ENCODE peak calls at places on chromosomes 1 and 21, in seven cellular contexts. X is HCT116, E is brain microvascular endothelial cell, R is RWPE2, B is esophagus muscularis mucosa, D is tibial nerve, T is heart right ventricle. Z is an unnamed sample. For H3K27me3, the result is how much of the 10 kb centered on the place peaks cover.

GRCh38 chr21:31354122-31354521 is 10.1 kb upstream of the TIAM1 start:
- DNase-seq in E (no peak), D (no peak), R (no peak), X (peak), T (no peak), B (no peak), Z (no peak)

GRCh38 chr1:53804791-53805505 is 33.1 kb downstream of the NDC1 start:
- DNase-seq in B (no peak), D (no peak), E (no peak), X (no peak), T (no peak), R (no peak), Z (no peak)

GRCh38 chr1:9202240-9202870 is 32.2 kb upstream of the H6PD start:
- DNase-seq in D (no peak), E (peak), R (no peak), T (no peak), B (no peak), X (no peak), Z (no peak)

GRCh38 chr1:230818881-230819280 is 49.4 kb downstream of the C1orf198 start:
- DNase-seq in E (no peak), X (no peak), D (no peak), B (peak), T (no peak), R (no peak), Z (no peak)

GRCh38 chr1:45752441-45753052 is 2.1 kb upstream of the IPP start:
- DNase-seq in T (no peak), D (no peak), R (no peak), E (no peak), B (no peak), X (no peak), Z (no peak)

GRCh38 chr1:18761948-18762905 is 97.2 kb downstream of the TAS1R2 start:
- DNase-seq in D (no peak), X (no peak), B (no peak), E (no peak), T (no peak), R (no peak), Z (no peak)

GRCh38 chr1:168386492-168386891 is 105.8 kb downstream of the TBX19 start:
- DNase-seq in X (no peak), T (no peak), D (no peak), B (no peak), E (no peak), R (no peak), Z (no peak)

GRCh38 chr1:19445417-19446342 is 39.7 kb downstream of the CAPZB start:
- DNase-seq in E (no peak), B (no peak), R (no peak), D (no peak), X (no peak), T (peak), Z (no peak)

GRCh38 chr1:154342836-154343472 is 17.6 kb downstream of the ATP8B2 start:
- DNase-seq in R (no peak), D (no peak), E (no peak), B (no peak), T (peak), X (no peak), Z (peak)

GRCh38 chr1:232678185-232678886 is 48.4 kb upstream of the SIPA1L2 start:
- DNase-seq in D (no peak), T (no peak), B (no peak), E (no peak), X (peak), R (no peak), Z (no peak)

GRCh38 chr1:64320470-64320869 is 117.0 kb downstream of the UBE2U start:
- DNase-seq in T (no peak), X (no peak), E (no peak), D (no peak), B (no peak), R (no peak), Z (no peak)

GRCh38 chr21:38683222-38683621 is 122.5 kb upstream of the ETS2 start:
- DNase-seq in D (no peak), E (no peak), X (no peak), R (no peak), B (no peak), T (no peak), Z (no peak)

GRCh38 chr1:205543351-205544305 is 39.2 kb downstream of the CDK18 start:
- DNase-seq in T (peak), B (no peak), E (peak), X (no peak), R (no peak), D (peak), Z (no peak)

GRCh38 chr1:202656951-202657646 is 53.2 kb downstream of the SYT2 start:
- DNase-seq in D (no peak), B (no peak), X (no peak), T (no peak), R (no peak), E (peak), Z (no peak)

DNA sequence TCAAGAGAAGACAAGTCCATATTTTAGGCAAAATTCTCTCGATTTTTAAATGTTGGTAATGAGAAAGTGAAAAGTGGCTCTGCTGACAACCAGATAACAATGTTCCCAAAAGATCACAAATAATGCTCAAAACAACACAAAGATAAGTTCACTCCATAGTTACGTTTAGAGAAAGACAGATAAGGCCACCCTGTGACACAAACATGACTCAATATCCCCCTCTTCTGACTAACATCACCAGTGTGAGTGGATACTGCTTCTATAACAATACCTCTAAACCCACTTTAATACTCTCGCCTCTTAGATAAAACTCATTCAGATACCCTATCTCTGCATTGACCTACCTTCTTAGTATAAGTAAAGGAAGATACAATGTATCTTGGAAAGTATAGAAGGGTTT is 51.2 kb upstream of the RGS7 start:
- DNase-seq in X (no peak), E (peak), R (no peak), T (no peak), B (no peak), D (no peak), Z (no peak)
- TF ChIP-seq CTCF in X (no peak), E (peak), R (peak), T (no peak), B (no peak), D (no peak), Z (no peak)

GRCh38 chr1:33763406-33763805 is 100.5 kb upstream of the HMGB4 start:
- DNase-seq in X (no peak), R (no peak), E (peak), B (no peak), T (no peak), D (no peak), Z (no peak)

GRCh38 chr1:33762099-33762830 is 101.6 kb upstream of the HMGB4 start:
- DNase-seq in R (no peak), X (no peak), E (no peak), T (no peak), B (no peak), D (no peak), Z (no peak)

GRCh38 chr1:33764149-33764548 is 99.7 kb upstream of the HMGB4 start:
- DNase-seq in R (no peak), X (no peak), T (no peak), B (no peak), E (no peak), D (no peak), Z (no peak)

GRCh38 chr1:33758698-33759097 is 105.2 kb upstream of the HMGB4 start:
- DNase-seq in E (no peak), X (no peak), T (peak), B (no peak), D (peak), R (no peak), Z (no peak)

GRCh38 chr1:33762962-33763361 is 100.9 kb upstream of the HMGB4 start:
- DNase-seq in B (no peak), X (no peak), T (no peak), D (no peak), E (no peak), R (no peak), Z (no peak)
- H3K27ac ChIP-seq in B (no peak), X (no peak), T (no peak), D (no peak), E (no peak), R (no peak), Z (no peak)

GRCh38 chr1:71045463-71046028 is 2.1 kb downstream of the PTGER3 start:
- DNase-seq in T (no peak), E (no peak), D (no peak), R (no peak), X (no peak), B (no peak), Z (no peak)
- H3K27me3 ChIP-seq in T (half or more), E (under half), D (under half), R (half or more), X (under half), B (under half), Z (half or more)

GRCh38 chr1:224185208-224185607 is 2.2 kb downstream of the DEGS1 start:
- DNase-seq in B (no peak), E (no peak), D (no peak), R (no peak), T (no peak), X (no peak), Z (no peak)

GRCh38 chr1:224192082-224192786 is 9.2 kb downstream of the DEGS1 start:
- DNase-seq in T (no peak), R (no peak), B (no peak), D (no peak), E (no peak), X (no peak), Z (no peak)

GRCh38 chr1:224183591-224184312 is 712 bp downstream of the DEGS1 start:
- DNase-seq in B (no peak), E (peak), D (no peak), T (peak), X (no peak), R (no peak), Z (peak)

GRCh38 chr1:224189561-224189960 is 6.5 kb downstream of the DEGS1 start:
- DNase-seq in B (no peak), R (no peak), T (no peak), D (no peak), E (no peak), X (no peak), Z (no peak)

DNA sequence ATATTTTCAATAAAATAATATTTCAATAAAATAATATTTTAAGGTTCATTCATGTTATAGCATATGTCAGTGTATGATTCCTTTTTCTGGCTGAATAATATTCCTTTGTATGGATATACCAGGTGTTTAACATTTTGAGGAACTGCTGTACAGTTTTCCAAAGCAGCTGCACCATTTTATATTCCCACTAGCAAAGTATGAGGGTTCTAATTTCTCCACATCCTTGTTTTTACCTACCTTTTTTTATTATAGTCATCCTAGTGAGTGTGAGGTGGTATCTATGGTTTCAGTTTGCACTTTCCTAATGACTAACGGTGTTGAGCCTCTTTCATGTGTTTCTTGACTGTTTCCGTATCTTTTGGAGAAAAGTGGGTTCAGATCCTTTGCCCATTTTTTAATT is 5.2 kb downstream of the DEGS1 start:
- DNase-seq in D (no peak), B (no peak), E (no peak), R (no peak), T (no peak), X (no peak), Z (no peak)
- TF ChIP-seq CTCF in D (no peak), B (no peak), E (no peak), R (no peak), T (no peak), X (no peak), Z (no peak)

DNA sequence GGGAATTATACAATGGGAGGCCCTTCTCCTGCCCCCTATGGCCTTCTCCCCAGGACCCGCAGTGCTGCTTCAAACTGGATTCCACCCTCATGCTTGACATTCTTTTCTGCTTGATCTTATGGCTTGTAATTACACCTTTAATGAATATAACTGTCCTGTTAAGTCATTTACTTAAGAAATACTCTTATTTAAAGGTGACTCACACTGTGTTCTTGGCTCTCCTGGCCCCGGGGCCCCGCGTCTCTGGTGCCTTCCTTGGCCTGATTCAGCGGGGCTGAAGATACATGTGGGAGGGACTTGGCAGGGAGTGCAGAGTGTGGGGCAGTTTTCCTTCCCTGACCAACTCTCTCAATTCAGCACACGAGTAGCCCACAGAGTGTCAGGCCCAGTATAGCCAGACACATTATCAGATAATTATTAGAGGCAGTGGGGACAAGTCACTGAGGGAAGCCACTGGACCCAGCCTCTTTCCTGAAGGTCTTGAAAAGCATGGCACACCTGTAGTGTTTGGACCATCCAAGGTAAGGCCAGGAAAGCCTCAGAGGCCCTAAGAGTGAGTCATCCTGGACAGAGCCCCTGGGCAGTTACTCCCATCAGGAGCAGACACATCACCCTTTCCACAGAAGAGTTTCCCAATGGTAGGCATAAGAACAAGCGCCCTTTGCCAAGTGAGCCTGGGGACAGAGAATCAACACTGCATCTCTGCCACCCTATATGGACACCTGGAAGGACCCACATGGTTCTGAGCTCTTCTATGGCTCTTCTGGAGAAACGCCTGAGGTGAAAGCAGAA is 136.2 kb downstream of the PLXNA2 start:
- DNase-seq in X (no peak), T (no peak), B (no peak), D (no peak), R (peak), E (peak), Z (no peak)
- H3K27ac ChIP-seq in X (no peak), T (no peak), B (peak), D (no peak), R (peak), E (no peak), Z (no peak)

GRCh38 chr1:37741130-37741529 is 23.8 kb downstream of the EPHA10 start:
- DNase-seq in E (peak), R (peak), B (no peak), D (no peak), T (no peak), X (peak), Z (no peak)
- H3K27me3 ChIP-seq in E (under half), R (under half), B (half or more), D (under half), T (under half), X (under half), Z (under half)

DNA sequence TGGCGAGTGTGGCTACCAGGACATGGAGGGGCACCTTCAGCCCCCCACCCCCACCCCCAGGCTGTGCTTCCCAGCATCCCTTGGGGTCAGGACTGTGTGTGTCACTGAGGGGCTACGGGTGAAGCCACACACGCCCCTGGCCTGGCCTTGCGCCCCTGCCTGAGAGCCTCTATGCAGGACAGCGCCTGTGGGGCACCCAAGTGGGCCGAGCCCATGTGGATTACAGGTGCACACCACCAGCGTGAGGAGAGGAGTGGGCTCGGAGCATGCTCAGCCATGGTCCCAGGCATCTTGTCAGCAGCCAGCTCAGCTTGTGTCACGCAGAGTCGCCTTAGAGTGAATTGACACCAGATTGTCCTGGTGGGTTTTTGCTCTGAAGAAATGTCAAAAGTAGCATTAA is 27.9 kb downstream of the FAAP20 start:
- DNase-seq in D (no peak), E (no peak), X (no peak), R (no peak), B (no peak), T (no peak), Z (no peak)
- TF ChIP-seq CTCF in D (no peak), E (no peak), X (no peak), R (no peak), B (no peak), T (no peak), Z (no peak)

DNA sequence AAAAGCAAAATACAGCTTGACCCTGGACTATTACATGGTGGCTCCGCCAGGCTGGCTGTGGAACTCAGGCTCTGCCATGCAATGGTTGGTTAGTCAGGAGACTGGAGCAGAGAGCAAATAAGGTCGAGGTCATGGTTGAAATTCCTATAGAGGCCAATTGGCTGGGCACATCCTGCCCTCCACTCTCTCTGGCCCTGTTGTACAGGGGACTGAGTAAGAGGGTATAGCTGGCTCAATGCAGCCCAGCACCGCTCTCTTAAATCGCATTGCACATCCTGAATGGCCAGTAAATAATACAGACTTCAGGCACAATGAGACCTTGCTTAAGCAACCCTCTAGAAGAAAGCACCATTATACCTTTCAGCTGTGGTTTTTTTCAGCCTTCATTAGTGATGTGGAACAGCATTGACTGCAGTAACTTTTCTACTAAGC is 59.3 kb upstream of the PPP2R5A start:
- DNase-seq in R (no peak), E (no peak), T (no peak), B (no peak), X (no peak), D (no peak), Z (no peak)
- H3K27ac ChIP-seq in R (no peak), E (no peak), T (no peak), B (no peak), X (no peak), D (no peak), Z (no peak)

GRCh38 chr1:8014381-8014988 is 11.6 kb downstream of the ERRFI1 start:
- DNase-seq in B (no peak), D (no peak), X (no peak), R (no peak), E (no peak), T (no peak), Z (no peak)
- H3K27me3 ChIP-seq in B (under half), D (under half), X (under half), R (under half), E (under half), T (under half), Z (under half)

DNA sequence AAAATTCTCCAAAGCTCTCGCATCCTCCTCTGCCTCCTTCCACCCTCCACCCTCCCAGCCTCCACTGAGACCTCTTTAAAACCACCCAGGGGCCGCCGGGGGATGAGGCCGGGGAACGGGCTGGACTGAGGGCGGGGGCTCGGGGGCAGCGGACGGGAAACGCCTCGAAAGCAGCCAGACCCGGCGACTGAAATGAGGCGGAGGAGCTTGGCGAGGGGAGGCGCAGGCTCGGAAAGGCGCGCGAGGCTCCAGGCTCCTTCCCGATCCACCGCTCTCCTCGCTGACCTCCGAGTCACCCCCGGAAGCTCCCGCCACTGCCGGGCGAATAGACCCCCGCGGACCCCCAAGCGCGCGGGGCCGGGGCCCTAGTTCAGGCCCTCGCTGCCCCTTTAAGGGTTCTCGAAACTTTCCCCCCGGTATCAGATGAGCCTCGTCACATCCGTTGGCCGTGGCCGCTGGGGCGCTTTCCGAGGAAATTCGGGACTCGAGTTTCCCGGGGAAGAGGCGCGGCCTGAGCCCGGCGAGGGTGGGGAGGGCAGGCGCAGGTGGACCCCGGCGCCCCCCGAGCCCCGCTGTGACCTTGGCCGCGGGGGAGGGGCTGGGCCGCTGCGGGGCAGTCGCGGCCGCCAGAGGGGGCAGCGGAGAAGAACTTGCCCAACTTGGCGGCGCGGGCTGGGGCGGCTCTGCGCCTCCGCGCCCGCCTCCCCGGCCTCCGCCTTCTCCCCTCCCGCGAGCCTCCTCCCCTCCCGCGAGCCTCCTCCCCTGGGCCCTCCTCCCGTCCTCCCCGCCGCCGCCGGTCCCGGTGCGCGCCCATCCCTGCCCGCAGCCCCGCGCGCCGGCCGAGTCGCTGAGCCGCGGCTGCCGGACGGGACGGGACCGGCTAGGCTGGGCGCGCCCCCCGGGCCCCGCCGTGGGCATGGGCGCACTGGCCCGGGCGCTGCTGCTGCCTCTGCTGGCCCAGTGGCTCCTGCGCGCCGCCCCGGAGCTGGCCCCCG is at the start of gene BACE2:
- DNase-seq in D (peak), B (peak), R (peak), E (peak), T (peak), X (no peak), Z (no peak)
- TF ChIP-seq CTCF in D (peak), B (peak), R (peak), E (peak), T (peak), X (peak), Z (peak)

Z was measured in CD4-positive, alpha-beta T cell.